ENCODE peak calls at places on chromosomes 16 and 17, in four cellular contexts. P is pulmonary artery endothelial cell; C is H4; Z is stimulated activated CD8-positive, alpha-beta memory T cell treated with anti-CD3 and anti-CD28 coated beads, Interleukin-2, amount 100 ng/mL, for 48 hours. N is an unnamed sample.
A peak's percentile ranks its signal among the peaks of the same experiment; 100 is the strongest.

GRCh38 chr17:79654960-79655382 is 44.1 kb upstream of the RBFOX3 start:
- DNase-seq in P (no peak), C (no peak), Z (no peak), N (peak; percentile 38)

GRCh38 chr16:85150331-85150940 is 38.2 kb upstream of the CIBAR2 start:
- DNase-seq in P (no peak), C (no peak), Z (no peak), N (no peak)

GRCh38 chr17:78001182-78001581 is 42.7 kb downstream of the TNRC6C start:
- DNase-seq in P (no peak), C (no peak), Z (no peak), N (no peak)

GRCh38 chr16:17328971-17329370 is 141.8 kb downstream of the XYLT1 start:
- DNase-seq in P (no peak), C (no peak), Z (no peak), N (no peak)

GRCh38 chr17:61131555-61131954 is 268.1 kb upstream of the TBX2 start:
- DNase-seq in P (no peak), C (no peak), Z (no peak), N (no peak)

GRCh38 chr17:34378664-34379101 is 15.7 kb upstream of the CCL1 start:
- DNase-seq in P (no peak), C (no peak), Z (no peak), N (no peak)

GRCh38 chr16:24139282-24139681 is 116.9 kb upstream of the CACNG3 start:
- DNase-seq in P (no peak), C (no peak), Z (no peak), N (no peak)

GRCh38 chr17:39927928-39928867 is 666 bp downstream of the LRRC3C start:
- DNase-seq in P (no peak), C (no peak), Z (no peak), N (peak; percentile 18)

GRCh38 chr16:64864232-64864803 is 257.5 kb downstream of the CDH11 start:
- DNase-seq in P (no peak), C (peak; percentile 84), Z (no peak), N (peak; percentile 92)

GRCh38 chr17:68381076-68381900 is 76.0 kb downstream of the WIPI1 start:
- DNase-seq in P (no peak), C (peak; percentile 99), Z (no peak), N (peak; percentile 98)